ENCODE peak calls at places on chromosomes 3 and 15, in five cellular contexts. V, G, B, T and S are unnamed samples.

GRCh38 chr3:41026394-41027177 is 172.7 kb upstream of the CTNNB1 start:
- DNase-seq in V (peak), G (no peak), B (peak), T (peak), S (no peak)

GRCh38 chr3:136546718-136547117 is 205.5 kb downstream of the STAG1 start:
- DNase-seq in G (no peak), B (peak), V (no peak), T (peak), S (no peak)

GRCh38 chr15:68791431-68792283 is 29.0 kb downstream of the ANP32A start:
- DNase-seq in V (no peak), T (no peak), G (peak), B (no peak), S (no peak)

GRCh38 chr3:98901032-98901464 is 447 bp downstream of the DCBLD2 start:
- DNase-seq in B (peak), G (peak), T (peak), V (peak), S (peak)

GRCh38 chr3:46656778-46657556 is 36.5 kb downstream of the ALS2CL start:
- DNase-seq in V (no peak), B (no peak), G (no peak), T (no peak), S (no peak)

GRCh38 chr3:151209652-151210051 is 6.6 kb upstream of the GPR171 start:
- DNase-seq in B (no peak), T (no peak), V (no peak), G (no peak), S (no peak)

GRCh38 chr15:79943820-79944219 is 27.2 kb downstream of the BCL2A1 start:
- DNase-seq in B (peak), T (no peak), V (no peak), G (no peak), S (no peak)

GRCh38 chr3:195070321-195070720 is 200.6 kb downstream of the XXYLT1 start:
- DNase-seq in T (no peak), G (no peak), B (no peak), V (no peak), S (no peak)

GRCh38 chr3:101976473-101976872 is 127.2 kb downstream of the NFKBIZ start:
- DNase-seq in G (no peak), T (peak), V (no peak), B (peak), S (no peak)

GRCh38 chr3:43879166-43879565 is 188.4 kb downstream of the ABHD5 start:
- DNase-seq in T (peak), G (no peak), B (no peak), V (no peak), S (no peak)

GRCh38 chr15:77784361-77785292 is 151.9 kb upstream of the LINGO1 start:
- DNase-seq in G (no peak), B (peak), T (no peak), V (no peak), S (no peak)

GRCh38 chr3:25662921-25663320 is 1.8 kb downstream of the TOP2B start:
- DNase-seq in V (no peak), G (no peak), T (no peak), B (peak), S (no peak)

GRCh38 chr3:158742861-158743260 is 10.6 kb upstream of the RARRES1 start:
- DNase-seq in V (no peak), T (no peak), G (no peak), B (peak), S (no peak)

GRCh38 chr3:82133070-82133606 is 371.7 kb upstream of the GBE1 start:
- DNase-seq in B (peak), T (peak), V (peak), G (no peak), S (no peak)

GRCh38 chr3:12871404-12871983 is 30.1 kb upstream of the RPL32 start:
- DNase-seq in V (no peak), B (no peak), G (no peak), T (no peak), S (no peak)

GRCh38 chr3:108667312-108667711 is 77.8 kb downstream of the DZIP3 start:
- DNase-seq in V (no peak), G (no peak), T (no peak), B (no peak), S (no peak)

GRCh38 chr3:108662141-108662738 is 72.7 kb downstream of the DZIP3 start:
- DNase-seq in B (peak), G (no peak), V (peak), T (peak), S (no peak)

GRCh38 chr3:108664266-108664665 is 74.7 kb downstream of the DZIP3 start:
- DNase-seq in B (peak), T (no peak), V (no peak), G (no peak), S (no peak)

GRCh38 chr3:108661699-108662098 is 72.2 kb downstream of the DZIP3 start:
- DNase-seq in B (no peak), V (no peak), G (no peak), T (no peak), S (no peak)
- TF ChIP-seq CTCF in B (no peak), V (no peak), G (no peak), T (no peak), S (no peak)

DNA sequence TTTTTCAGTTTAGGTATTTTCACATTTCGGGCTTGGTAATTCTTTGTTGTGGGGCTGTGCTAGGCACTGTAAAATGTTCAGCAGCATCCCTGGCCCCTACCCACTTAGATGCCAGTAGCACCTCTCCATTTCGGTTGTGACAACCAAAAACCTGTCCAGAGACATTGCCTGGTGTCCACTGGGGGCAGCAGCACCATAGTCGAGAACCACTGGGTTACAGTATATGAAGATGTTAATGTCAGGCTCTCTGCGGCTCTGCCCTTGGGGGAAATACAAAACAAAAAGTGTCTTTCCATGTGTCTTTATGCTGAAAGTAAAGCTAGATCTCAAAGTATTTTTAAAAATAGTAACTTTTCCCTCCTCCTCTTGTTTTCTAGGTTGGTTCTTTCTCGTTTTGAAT is 177.2 kb downstream of the ITPR1 start:
- DNase-seq in T (peak), G (no peak), V (no peak), B (no peak), S (no peak)
- TF ChIP-seq CTCF in T (peak), G (no peak), V (no peak), B (peak), S (peak)

GRCh38 chr3:119322523-119323400 is 28.6 kb downstream of the ARHGAP31 start:
- DNase-seq in B (peak), V (peak), G (peak), T (peak), S (peak)
- TF ChIP-seq CTCF in B (peak), V (no peak), G (no peak), T (peak), S (peak)

GRCh38 chr3:109228391-109229080 is 87.8 kb downstream of the DPPA2 start:
- DNase-seq in T (no peak), V (no peak), B (no peak), G (no peak), S (no peak)
- TF ChIP-seq CTCF in T (no peak), V (no peak), B (no peak), G (no peak), S (no peak)

GRCh38 chr3:157132341-157132740 is 27.6 kb downstream of the CCNL1 start:
- DNase-seq in T (no peak), G (no peak), V (no peak), B (no peak), S (no peak)

GRCh38 chr3:157131861-157132260 is 28.1 kb downstream of the CCNL1 start:
- DNase-seq in V (no peak), T (no peak), G (no peak), B (peak), S (no peak)

GRCh38 chr3:157129782-157130137 is 30.2 kb downstream of the CCNL1 start:
- DNase-seq in T (no peak), G (no peak), V (no peak), B (no peak), S (no peak)

GRCh38 chr3:157130138-157130880 is 29.6 kb downstream of the CCNL1 start:
- DNase-seq in B (peak), T (peak), V (no peak), G (peak), S (no peak)

DNA sequence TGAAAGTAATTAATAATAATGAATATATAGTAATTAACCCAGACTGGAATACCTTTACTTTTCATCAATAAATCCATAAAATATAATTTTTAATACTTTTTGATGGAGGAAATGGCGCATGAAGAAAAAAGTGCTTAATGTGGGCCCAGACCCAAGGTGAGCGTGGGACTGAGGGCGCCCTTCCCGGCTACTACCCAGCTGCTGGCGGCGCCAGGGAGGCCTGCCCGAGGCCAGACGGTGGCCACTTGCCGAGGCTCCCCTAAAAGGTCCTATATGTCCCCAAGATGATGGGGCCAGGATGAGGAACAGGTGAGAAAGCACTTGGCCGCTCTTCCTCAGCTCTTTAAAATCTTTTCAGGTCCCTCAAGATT is 29.1 kb downstream of the CCNL1 start:
- DNase-seq in V (no peak), G (no peak), B (no peak), T (no peak), S (no peak)
- TF ChIP-seq CTCF in V (no peak), G (peak), B (no peak), T (no peak), S (no peak)

GRCh38 chr3:411183-411681 is 214.7 kb downstream of the CHL1 start:
- DNase-seq in G (no peak), B (no peak), V (no peak), T (no peak), S (no peak)

GRCh38 chr3:409011-409410 is 212.4 kb downstream of the CHL1 start:
- DNase-seq in T (no peak), B (no peak), G (no peak), V (no peak), S (no peak)

GRCh38 chr3:414063-414462 is 217.5 kb downstream of the CHL1 start:
- DNase-seq in G (no peak), V (no peak), B (peak), T (peak), S (no peak)
- TF ChIP-seq CTCF in G (no peak), V (peak), B (peak), T (peak), S (peak)